ENCODE peak calls at places on chromosome 10, in six cellular contexts. C is SK-N-SH; X is body of pancreas; B is CD8-positive, alpha-beta memory T cell; I is suprapubic skin; L is HAP-1. N is an unnamed sample.

GRCh38 chr10:78203915-78204818 is 170.5 kb downstream of the RPS24 start:
- DNase-seq in I (no peak), B (no peak), X (peak), C (peak), L (no peak), N (no peak)

GRCh38 chr10:112383325-112383724 is 9.4 kb downstream of the ACSL5 start:
- DNase-seq in B (no peak), C (no peak), X (peak), L (no peak), I (no peak), N (no peak)

GRCh38 chr10:83332695-83333094 is 806.6 kb upstream of the GHITM start:
- DNase-seq in B (no peak), X (no peak), L (no peak), I (no peak), C (no peak), N (no peak)

GRCh38 chr10:52900564-52900963 is 128.0 kb upstream of the MBL2 start:
- DNase-seq in C (no peak), L (no peak), B (no peak), X (no peak), I (no peak), N (no peak)

GRCh38 chr10:48249763-48250351 is 24.6 kb downstream of the FRMPD2 start:
- DNase-seq in C (no peak), B (no peak), I (no peak), X (no peak), L (no peak), N (no peak)

GRCh38 chr10:100008142-100008522 is 1.6 kb downstream of the DNMBP start:
- DNase-seq in L (no peak), X (peak), C (no peak), I (no peak), B (no peak), N (no peak)

GRCh38 chr10:30488319-30488718 is 54.3 kb downstream of the MAP3K8 start:
- DNase-seq in B (no peak), L (no peak), X (peak), C (no peak), I (no peak), N (no peak)

GRCh38 chr10:79384773-79385391 is 37.6 kb downstream of the PPIF start:
- DNase-seq in B (no peak), X (no peak), L (no peak), I (no peak), C (peak), N (no peak)

GRCh38 chr10:47276071-47276470 is 23.9 kb upstream of the GDF10 start:
- DNase-seq in X (no peak), L (no peak), I (no peak), B (no peak), C (no peak), N (no peak)

GRCh38 chr10:29472268-29473086 is 162.3 kb downstream of the SVIL start:
- DNase-seq in I (no peak), L (peak), B (no peak), C (no peak), X (no peak), N (no peak)

GRCh38 chr10:22631646-22632278 is 82.6 kb downstream of the PIP4K2A start:
- DNase-seq in B (no peak), L (no peak), I (no peak), X (no peak), C (no peak), N (no peak)

GRCh38 chr10:83666762-83667161 is 472.5 kb upstream of the GHITM start:
- DNase-seq in B (no peak), X (no peak), C (no peak), I (no peak), L (no peak), N (no peak)

GRCh38 chr10:120221873-120222485 is 235.0 kb upstream of the PLPP4 start:
- DNase-seq in I (no peak), C (peak), B (no peak), X (peak), L (peak), N (peak)

GRCh38 chr10:92688927-92689662 is 660 bp upstream of the HHEX start:
- DNase-seq in L (no peak), X (peak), I (peak), B (no peak), C (peak), N (no peak)

GRCh38 chr10:75211007-75211735 is 575 bp downstream of the VDAC2 start:
- DNase-seq in C (peak), L (peak), I (peak), X (peak), B (no peak), N (no peak)

GRCh38 chr10:129853236-129853946 is 110.7 kb downstream of the EBF3 start:
- DNase-seq in C (peak), L (peak), I (no peak), X (peak), B (no peak), N (no peak)

GRCh38 chr10:16597656-16598055 is 76.0 kb upstream of the C1QL3 start:
- DNase-seq in X (no peak), I (no peak), C (no peak), L (peak), B (no peak), N (no peak)

GRCh38 chr10:104246981-104247380 is 7.7 kb upstream of the GSTO1 start:
- DNase-seq in X (peak), L (no peak), I (no peak), C (no peak), B (no peak), N (no peak)

GRCh38 chr10:86057708-86058107 is 308.9 kb downstream of the GRID1 start:
- DNase-seq in I (no peak), C (no peak), X (no peak), L (no peak), B (no peak), N (no peak)

GRCh38 chr10:67550838-67551402 is 145.1 kb downstream of the CTNNA3 start:
- DNase-seq in B (no peak), X (peak), C (no peak), I (peak), L (no peak), N (no peak)

GRCh38 chr10:84118395-84119006 is 20.8 kb upstream of the GHITM start:
- DNase-seq in X (no peak), I (no peak), B (no peak), C (no peak), L (no peak), N (no peak)

GRCh38 chr10:110244550-110244949 is 37.1 kb downstream of the MXI1 start:
- DNase-seq in C (no peak), L (peak), I (no peak), X (no peak), B (no peak), N (no peak)

GRCh38 chr10:69269761-69270160 is 8.5 kb upstream of the HK1 start:
- DNase-seq in C (no peak), I (no peak), B (no peak), X (no peak), L (no peak), N (peak)

GRCh38 chr10:124670849-124671248 is 73.3 kb downstream of the FAM53B start:
- DNase-seq in B (no peak), X (peak), L (no peak), C (peak), I (no peak), N (no peak)

DNA sequence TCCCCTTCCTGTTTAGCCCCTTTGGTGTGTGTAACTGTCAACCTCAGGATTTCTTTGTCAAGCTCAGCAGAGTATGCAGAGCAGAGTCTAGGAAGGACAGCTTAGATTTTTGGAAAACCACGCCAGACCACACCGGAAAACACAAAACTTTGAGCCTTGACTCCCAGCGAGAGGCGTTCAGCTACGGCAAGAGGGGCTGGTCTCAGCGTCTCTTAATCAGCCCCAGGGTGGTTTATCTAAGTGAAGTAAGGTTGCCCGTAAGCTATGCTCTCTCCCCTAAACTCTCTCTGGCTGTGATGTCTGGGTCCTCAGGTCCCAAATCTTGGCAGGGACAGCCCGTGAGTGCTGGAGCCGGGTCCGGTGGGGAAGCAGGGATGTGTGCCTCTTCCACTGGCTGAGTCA is 230.9 kb downstream of the KLF6 start:
- DNase-seq in B (no peak), L (no peak), C (no peak), I (no peak), X (no peak), N (no peak)
- H3K4me3 ChIP-seq in B (no peak), L (no peak), C (no peak), I (no peak), X (no peak), N (no peak)

GRCh38 chr10:73908853-73909611 is 1.9 kb upstream of the PLAU start:
- DNase-seq in C (no peak), L (no peak), X (peak), I (no peak), B (no peak), N (peak)
- H3K4me3 ChIP-seq in C (peak), L (no peak), X (no peak), I (no peak), B (no peak), N (no peak)

DNA sequence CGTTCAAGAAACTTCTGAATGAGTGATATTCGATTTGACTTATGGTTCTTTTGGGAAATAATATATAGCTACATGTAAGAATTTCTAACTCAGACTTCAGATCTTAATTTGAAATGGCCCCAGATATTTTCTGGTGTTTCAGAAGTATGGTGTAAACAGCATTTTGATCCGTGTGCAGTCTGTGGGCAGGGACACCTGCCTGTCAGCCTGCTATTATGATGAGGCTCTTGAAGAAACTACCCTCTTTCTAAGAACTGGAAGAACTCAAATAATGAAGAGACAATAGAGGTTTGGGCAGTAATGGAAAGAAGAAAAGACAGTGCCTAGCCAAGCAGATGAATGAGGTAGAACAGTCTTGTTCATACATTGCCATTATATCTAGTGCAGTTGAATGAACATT is 256.6 kb downstream of the ARHGAP21 start:
- DNase-seq in I (no peak), C (no peak), B (no peak), X (no peak), L (no peak), N (no peak)
- H3K4me3 ChIP-seq in I (peak), C (peak), B (no peak), X (no peak), L (no peak), N (no peak)

GRCh38 chr10:101464082-101464481 is 110.1 kb downstream of the BTRC start:
- DNase-seq in B (no peak), L (no peak), X (no peak), C (peak), I (no peak), N (no peak)

GRCh38 chr10:101464518-101465085 is 110.6 kb downstream of the BTRC start:
- DNase-seq in X (no peak), I (no peak), C (peak), B (no peak), L (peak), N (no peak)

GRCh38 chr10:101467286-101467770 is 113.4 kb downstream of the BTRC start:
- DNase-seq in L (peak), X (peak), I (no peak), C (peak), B (peak), N (peak)

GRCh38 chr10:101468159-101468558 is 114.2 kb downstream of the BTRC start:
- DNase-seq in I (no peak), B (no peak), L (no peak), C (no peak), X (no peak), N (no peak)

GRCh38 chr10:101466016-101466912 is 112.3 kb downstream of the BTRC start:
- DNase-seq in X (no peak), B (no peak), C (no peak), L (peak), I (no peak), N (no peak)
- H3K4me3 ChIP-seq in X (no peak), B (no peak), C (no peak), L (no peak), I (no peak), N (no peak)

GRCh38 chr10:93757766-93758509 is at the start of gene LGI1:
- DNase-seq in L (no peak), I (no peak), B (no peak), X (no peak), C (peak), N (no peak)
- H3K4me3 ChIP-seq in L (no peak), I (peak), B (no peak), X (no peak), C (no peak), N (no peak)

DNA sequence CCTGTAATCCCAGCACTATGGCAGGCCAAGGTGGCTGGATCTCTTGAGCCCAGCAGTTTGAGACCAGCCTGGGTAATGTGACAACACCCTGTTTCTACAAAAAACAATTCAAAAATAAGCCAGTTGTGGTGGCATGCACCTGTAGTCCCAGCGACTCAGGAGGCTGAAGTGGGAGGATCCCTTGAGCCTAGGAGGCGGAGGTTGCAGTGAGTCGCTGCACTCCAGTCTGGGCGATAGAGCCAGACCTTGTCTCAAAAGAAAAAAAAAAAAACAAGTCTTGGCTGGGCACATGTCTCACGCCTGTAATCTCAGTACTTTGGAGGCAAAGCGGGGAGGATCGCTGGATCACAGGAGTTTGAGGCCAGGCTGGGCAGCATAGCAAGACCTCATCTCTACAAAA is 74.6 kb upstream of the PDSS1 start:
- DNase-seq in X (no peak), C (no peak), L (no peak), I (no peak), B (no peak), N (no peak)
- H3K4me3 ChIP-seq in X (no peak), C (no peak), L (no peak), I (peak), B (peak), N (no peak)

N was measured in skeletal muscle cell.